ENCODE peak calls at places on chromosomes 11 and 22, in five cellular contexts. One of them, this sample, is unnamed.

GRCh38 chr22:49780281-49780991 is 47.2 kb downstream of the BRD1 start:
- DNase-seq in CD8-positive, alpha-beta T cell: no peak
- DNase-seq in HL-60: no peak
- DNase-seq in AG04450: no peak
- DNase-seq in GM23338: no peak
- DNase-seq in this sample: peak; percentile 49

GRCh38 chr11:9210922-9211320 is 54.2 kb downstream of the DENND5A start:
- DNase-seq in CD8-positive, alpha-beta T cell: no peak
- DNase-seq in HL-60: no peak
- DNase-seq in AG04450: no peak
- DNase-seq in GM23338: no peak
- DNase-seq in this sample: no peak

GRCh38 chr22:36790648-36791047 is 14.7 kb upstream of the IFT27 start:
- DNase-seq in CD8-positive, alpha-beta T cell: no peak
- DNase-seq in HL-60: no peak
- DNase-seq in AG04450: no peak
- DNase-seq in GM23338: no peak
- DNase-seq in this sample: no peak

GRCh38 chr11:17596711-17597110 is 49.7 kb downstream of the OTOG start:
- DNase-seq in CD8-positive, alpha-beta T cell: peak; percentile 4
- DNase-seq in HL-60: no peak
- DNase-seq in AG04450: no peak
- DNase-seq in GM23338: no peak
- DNase-seq in this sample: no peak

GRCh38 chr22:31754813-31755212 is 994 bp downstream of the DEPDC5 start:
- DNase-seq in CD8-positive, alpha-beta T cell: no peak
- DNase-seq in HL-60: no peak
- DNase-seq in AG04450: no peak
- DNase-seq in GM23338: no peak
- DNase-seq in this sample: no peak

GRCh38 chr22:48979482-48979881 is 848.2 kb downstream of the BRD1 start:
- DNase-seq in CD8-positive, alpha-beta T cell: no peak
- DNase-seq in HL-60: no peak
- DNase-seq in AG04450: no peak
- DNase-seq in GM23338: no peak
- DNase-seq in this sample: no peak

GRCh38 chr11:72141066-72141465 is 5.5 kb downstream of the FOLR3 start:
- DNase-seq in CD8-positive, alpha-beta T cell: no peak
- DNase-seq in HL-60: no peak
- DNase-seq in AG04450: peak; percentile 69
- DNase-seq in GM23338: no peak
- DNase-seq in this sample: no peak

GRCh38 chr11:95565692-95566091 is 223.9 kb downstream of the FAM76B start:
- DNase-seq in CD8-positive, alpha-beta T cell: no peak
- DNase-seq in HL-60: no peak
- DNase-seq in AG04450: no peak
- DNase-seq in GM23338: no peak
- DNase-seq in this sample: no peak

GRCh38 chr11:33722579-33723234 is 13.5 kb downstream of the CD59 start:
- DNase-seq in CD8-positive, alpha-beta T cell: no peak
- DNase-seq in HL-60: no peak
- DNase-seq in AG04450: no peak
- DNase-seq in GM23338: no peak
- DNase-seq in this sample: peak; percentile 62

GRCh38 chr11:34601085-34601444 is 19.8 kb upstream of the EHF start:
- DNase-seq in CD8-positive, alpha-beta T cell: no peak
- DNase-seq in HL-60: no peak
- DNase-seq in AG04450: peak; percentile 46
- DNase-seq in GM23338: no peak
- DNase-seq in this sample: no peak

GRCh38 chr11:108685419-108686161 is 20.7 kb downstream of the DDX10 start:
- DNase-seq in CD8-positive, alpha-beta T cell: no peak
- DNase-seq in HL-60: no peak
- DNase-seq in AG04450: no peak
- DNase-seq in GM23338: no peak
- DNase-seq in this sample: no peak

GRCh38 chr11:33912405-33913361 is 20.8 kb upstream of the LMO2 start:
- DNase-seq in CD8-positive, alpha-beta T cell: no peak
- DNase-seq in HL-60: peak; percentile 95
- DNase-seq in AG04450: peak; percentile 59
- DNase-seq in GM23338: no peak
- DNase-seq in this sample: peak; percentile 56

DNA sequence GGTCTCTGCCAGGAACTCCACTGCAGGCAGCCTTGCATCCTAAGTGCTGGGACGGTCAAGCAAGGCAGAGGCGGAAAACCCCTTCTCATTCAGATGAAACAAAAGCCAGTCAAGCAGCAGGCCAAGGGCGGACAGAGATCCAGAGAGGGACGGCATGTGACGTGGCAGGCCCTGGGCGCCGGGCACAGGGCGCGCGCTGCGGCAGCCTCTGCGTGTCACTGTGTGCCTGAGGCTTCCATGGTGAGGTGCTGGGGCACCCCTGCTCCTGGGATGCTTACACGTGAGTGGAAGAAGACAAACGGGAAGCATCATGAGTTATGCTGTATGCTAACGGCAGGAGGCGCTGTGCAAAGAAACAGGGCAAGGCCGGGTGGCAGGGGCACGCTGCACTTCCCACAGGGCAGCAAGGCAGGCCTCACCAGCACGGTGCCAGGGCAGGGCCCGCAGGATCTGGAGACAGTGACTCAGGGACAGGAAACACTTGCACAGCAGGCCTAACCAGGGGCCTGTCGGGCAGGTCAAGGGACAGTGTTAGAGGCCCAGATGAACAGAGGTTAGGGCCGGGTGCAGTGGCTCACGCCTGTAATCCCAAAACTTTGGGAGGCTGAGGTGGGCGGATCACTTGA is 6.1 kb downstream of the TOLLIP start:
- DNase-seq in CD8-positive, alpha-beta T cell: peak; percentile 8
- DNase-seq in HL-60: peak; percentile 22
- DNase-seq in AG04450: no peak
- DNase-seq in GM23338: peak; percentile 70
- DNase-seq in this sample: no peak
- H3K27ac ChIP-seq in CD8-positive, alpha-beta T cell: no peak overlapping the region
- H3K27ac ChIP-seq in HL-60: no peak overlapping the region
- H3K27ac ChIP-seq in AG04450: no peak overlapping the region
- H3K27ac ChIP-seq in GM23338: no peak overlapping the region
- H3K27ac ChIP-seq in this sample: peak overlapping the region; percentile 36

DNA sequence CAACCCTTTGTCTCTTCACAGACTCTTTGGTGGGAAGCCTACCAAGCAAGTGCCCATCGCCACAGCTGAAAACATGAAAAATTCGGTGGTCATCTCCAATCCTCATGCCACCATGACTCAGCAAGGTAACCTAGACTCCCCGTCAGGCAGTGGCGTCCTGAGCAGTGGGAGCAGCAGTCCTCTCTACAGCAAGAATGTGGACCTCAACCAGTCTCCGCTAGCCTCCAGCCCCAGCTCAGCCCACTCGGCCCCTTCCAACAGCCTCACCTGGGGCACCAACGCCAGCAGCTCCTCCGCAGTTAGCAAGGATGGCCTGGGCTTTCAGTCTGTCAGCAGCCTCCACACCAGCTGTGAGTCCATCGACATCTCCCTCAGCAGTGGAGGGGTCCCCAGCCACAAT is 111.6 kb downstream of the DBX1 start:
- DNase-seq in CD8-positive, alpha-beta T cell: no peak
- DNase-seq in HL-60: no peak
- DNase-seq in AG04450: no peak
- DNase-seq in GM23338: no peak
- DNase-seq in this sample: no peak
- H3K4me3 ChIP-seq in CD8-positive, alpha-beta T cell: no peak overlapping the region
- H3K4me3 ChIP-seq in HL-60: no peak overlapping the region
- H3K4me3 ChIP-seq in AG04450: no peak overlapping the region
- H3K4me3 ChIP-seq in GM23338: no peak overlapping the region
- H3K4me3 ChIP-seq in this sample: peak overlapping the region; percentile 49

GRCh38 chr11:30583505-30584280 is 2.5 kb downstream of the MPPED2 start:
- DNase-seq in CD8-positive, alpha-beta T cell: no peak
- DNase-seq in HL-60: no peak
- DNase-seq in AG04450: no peak
- DNase-seq in GM23338: peak; percentile 62
- DNase-seq in this sample: peak; percentile 22
- H3K27me3 ChIP-seq in CD8-positive, alpha-beta T cell: peaks cover 12% of the 10 kb centered on the region
- H3K27me3 ChIP-seq in HL-60: peaks cover 18% of the 10 kb centered on the region
- H3K27me3 ChIP-seq in AG04450: peaks cover 30% of the 10 kb centered on the region
- H3K27me3 ChIP-seq in GM23338: peaks cover 62% of the 10 kb centered on the region
- H3K27me3 ChIP-seq in this sample: peaks cover 7% of the 10 kb centered on the region

GRCh38 chr11:116794851-116795250 is 3.2 kb upstream of the APOA5 start:
- DNase-seq in CD8-positive, alpha-beta T cell: no peak
- DNase-seq in HL-60: no peak
- DNase-seq in AG04450: no peak
- DNase-seq in GM23338: no peak
- DNase-seq in this sample: no peak
- H3K27ac ChIP-seq in CD8-positive, alpha-beta T cell: no peak overlapping the region
- H3K27ac ChIP-seq in HL-60: no peak overlapping the region
- H3K27ac ChIP-seq in AG04450: no peak overlapping the region
- H3K27ac ChIP-seq in GM23338: no peak overlapping the region
- H3K27ac ChIP-seq in this sample: no peak overlapping the region

DNA sequence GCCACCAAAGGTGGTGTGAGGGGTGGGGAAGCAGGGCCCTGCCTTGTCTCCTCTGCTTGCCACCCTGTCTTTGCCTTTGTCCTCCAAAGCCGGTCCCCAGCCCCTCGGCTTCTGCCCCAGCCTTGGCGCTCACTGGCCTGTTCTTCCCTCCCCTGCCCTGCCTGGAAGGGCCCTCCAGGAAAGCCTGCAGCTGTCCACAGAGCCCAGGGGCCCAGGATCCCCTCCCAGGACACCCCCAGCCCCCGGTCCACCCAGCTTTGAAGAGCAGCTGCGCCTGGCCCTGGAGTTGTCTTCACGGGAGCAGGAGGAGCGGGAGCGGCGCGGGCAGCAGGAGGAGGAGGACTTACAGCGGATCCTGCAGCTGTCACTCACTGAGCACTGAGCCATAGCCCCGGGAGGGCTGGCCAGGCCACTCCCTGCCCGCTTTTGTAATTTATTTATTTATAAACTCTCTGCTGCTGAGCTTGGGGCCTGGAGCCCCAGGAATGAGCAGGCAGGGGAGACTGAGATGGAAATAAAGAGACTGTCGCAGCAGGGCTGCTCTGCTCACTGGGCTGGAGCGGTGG is 1.3 kb upstream of the SSH3 start:
- DNase-seq in CD8-positive, alpha-beta T cell: no peak
- DNase-seq in HL-60: no peak
- DNase-seq in AG04450: peak; percentile 33
- DNase-seq in GM23338: peak; percentile 83
- DNase-seq in this sample: peak; percentile 69
- H3K4me3 ChIP-seq in CD8-positive, alpha-beta T cell: no peak overlapping the region
- H3K4me3 ChIP-seq in HL-60: peak overlapping the region; percentile 57
- H3K4me3 ChIP-seq in AG04450: no peak overlapping the region
- H3K4me3 ChIP-seq in GM23338: peak overlapping the region; percentile 87
- H3K4me3 ChIP-seq in this sample: peak overlapping the region; percentile 97

GRCh38 chr22:19524170-19525115 is at the start of gene CLDN5:
- DNase-seq in CD8-positive, alpha-beta T cell: no peak
- DNase-seq in HL-60: peak; percentile 37
- DNase-seq in AG04450: no peak
- DNase-seq in GM23338: peak; percentile 82
- DNase-seq in this sample: peak; percentile 74

GRCh38 chr22:19522881-19523239 is 1.4 kb downstream of the CLDN5 start:
- DNase-seq in CD8-positive, alpha-beta T cell: no peak
- DNase-seq in HL-60: no peak
- DNase-seq in AG04450: no peak
- DNase-seq in GM23338: no peak
- DNase-seq in this sample: no peak

GRCh38 chr22:19520566-19521305 is 3.5 kb downstream of the CLDN5 start:
- DNase-seq in CD8-positive, alpha-beta T cell: no peak
- DNase-seq in HL-60: no peak
- DNase-seq in AG04450: no peak
- DNase-seq in GM23338: no peak
- DNase-seq in this sample: no peak

GRCh38 chr22:19523240-19524169 is 705 bp downstream of the CLDN5 start:
- DNase-seq in CD8-positive, alpha-beta T cell: no peak
- DNase-seq in HL-60: peak; percentile 35
- DNase-seq in AG04450: no peak
- DNase-seq in GM23338: peak; percentile 86
- DNase-seq in this sample: no peak

DNA sequence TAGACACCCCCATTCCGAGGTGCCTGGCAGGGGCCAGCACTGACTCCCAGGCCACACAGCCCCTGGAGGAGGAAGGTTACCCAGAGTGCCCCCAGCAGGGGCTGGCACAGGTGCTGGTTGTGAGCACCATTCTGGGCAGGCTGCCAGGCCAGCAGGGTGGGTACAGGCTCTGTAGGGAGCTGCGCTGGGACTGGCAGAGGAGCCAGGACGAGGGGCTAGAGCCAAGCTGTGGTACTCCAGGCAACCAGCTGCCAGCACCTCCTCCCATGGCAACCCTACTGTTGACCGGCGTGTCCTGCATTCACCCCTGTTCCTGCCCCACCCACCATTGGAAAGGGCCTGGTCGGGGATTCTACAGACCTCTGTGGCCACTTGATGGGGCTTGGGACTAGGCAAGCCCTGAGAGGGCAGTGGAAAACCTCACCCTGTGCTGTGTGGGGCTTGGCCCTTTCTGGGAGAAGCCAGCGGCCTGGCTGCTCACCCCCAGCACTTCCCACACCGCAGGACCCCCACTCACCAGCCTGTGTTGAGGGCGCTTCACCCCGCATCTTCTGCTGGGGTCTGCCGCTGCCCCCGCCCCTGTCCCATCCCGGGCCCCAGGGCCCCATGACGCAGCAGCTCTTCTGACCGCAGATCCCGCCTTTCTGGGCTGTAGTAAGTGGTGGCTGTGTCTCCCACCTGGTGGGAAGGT is 1.9 kb downstream of the CLDN5 start:
- DNase-seq in CD8-positive, alpha-beta T cell: no peak
- DNase-seq in HL-60: no peak
- DNase-seq in AG04450: no peak
- DNase-seq in GM23338: no peak
- DNase-seq in this sample: no peak
- H3K27me3 ChIP-seq in CD8-positive, alpha-beta T cell: no peaks in the 10 kb centered on the region
- H3K27me3 ChIP-seq in HL-60: peaks cover 28% of the 10 kb centered on the region
- H3K27me3 ChIP-seq in AG04450: peaks cover 23% of the 10 kb centered on the region
- H3K27me3 ChIP-seq in GM23338: peaks cover 42% of the 10 kb centered on the region
- H3K27me3 ChIP-seq in this sample: peaks cover 45% of the 10 kb centered on the region

GRCh38 chr11:14359573-14360031 is 619 bp upstream of the RRAS2 start:
- DNase-seq in CD8-positive, alpha-beta T cell: no peak
- DNase-seq in HL-60: no peak
- DNase-seq in AG04450: no peak
- DNase-seq in GM23338: no peak
- DNase-seq in this sample: no peak
- H3K27ac ChIP-seq in CD8-positive, alpha-beta T cell: no peak overlapping the region
- H3K27ac ChIP-seq in HL-60: no peak overlapping the region
- H3K27ac ChIP-seq in AG04450: no peak overlapping the region
- H3K27ac ChIP-seq in GM23338: no peak overlapping the region
- H3K27ac ChIP-seq in this sample: peak overlapping the region; percentile 95

DNA sequence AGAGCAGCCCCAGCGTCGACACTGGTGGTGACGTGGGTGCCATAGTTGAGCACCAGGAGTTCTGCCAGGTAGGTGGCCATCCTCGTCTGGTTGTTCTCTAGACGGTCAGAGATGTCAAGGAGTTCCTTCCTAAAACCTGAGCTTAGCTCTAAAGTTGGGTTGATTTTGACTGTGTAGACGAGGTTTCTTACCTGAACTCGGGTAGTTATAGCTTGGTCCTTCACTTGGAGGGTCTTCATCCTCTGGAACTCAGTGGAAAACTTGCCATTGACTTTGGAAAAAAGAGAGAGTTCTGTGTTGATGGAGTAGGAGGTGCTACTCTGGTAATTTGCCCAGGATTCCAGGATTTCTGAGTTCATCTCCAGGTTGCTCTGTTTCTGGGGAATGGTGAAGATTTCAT is 505 bp downstream of the MPEG1 start:
- DNase-seq in CD8-positive, alpha-beta T cell: no peak
- DNase-seq in HL-60: no peak
- DNase-seq in AG04450: no peak
- DNase-seq in GM23338: no peak
- DNase-seq in this sample: no peak
- H3K4me3 ChIP-seq in CD8-positive, alpha-beta T cell: no peak overlapping the region
- H3K4me3 ChIP-seq in HL-60: no peak overlapping the region
- H3K4me3 ChIP-seq in AG04450: no peak overlapping the region
- H3K4me3 ChIP-seq in GM23338: no peak overlapping the region
- H3K4me3 ChIP-seq in this sample: peak overlapping the region; percentile 19

GRCh38 chr22:32996702-32997101 is 61.5 kb downstream of the SYN3 start:
- DNase-seq in CD8-positive, alpha-beta T cell: no peak
- DNase-seq in HL-60: no peak
- DNase-seq in AG04450: no peak
- DNase-seq in GM23338: no peak
- DNase-seq in this sample: peak; percentile 85
- H3K27me3 ChIP-seq in CD8-positive, alpha-beta T cell: no peaks in the 10 kb centered on the region
- H3K27me3 ChIP-seq in HL-60: no peaks in the 10 kb centered on the region
- H3K27me3 ChIP-seq in AG04450: peaks cover 34% of the 10 kb centered on the region
- H3K27me3 ChIP-seq in GM23338: no peaks in the 10 kb centered on the region
- H3K27me3 ChIP-seq in this sample: no peaks in the 10 kb centered on the region

This sample was measured in psoas muscle.